ENCODE peak calls at places on chromosome 12, in nine cellular contexts. One of them, this sample, is unnamed.

GRCh38 chr12:45518516-45519235 is 210.8 kb upstream of the ARID2 start:
- DNase-seq in central memory CD8-positive, alpha-beta T cell: peak
- DNase-seq in posterior cingulate gyrus: no peak
- DNase-seq in CD8-positive, alpha-beta memory T cell: peak
- DNase-seq in endothelial cell: no peak
- DNase-seq in astrocyte of the hippocampus: no peak
- DNase-seq in NCI-H2081: no peak
- DNase-seq in iPS-NIHi11: no peak
- DNase-seq in NCI-H1436: no peak
- DNase-seq in this sample: no peak

GRCh38 chr12:10283028-10283427 is 24.6 kb upstream of the KLRD1 start:
- DNase-seq in central memory CD8-positive, alpha-beta T cell: no peak
- DNase-seq in posterior cingulate gyrus: no peak
- DNase-seq in CD8-positive, alpha-beta memory T cell: no peak
- DNase-seq in endothelial cell: no peak
- DNase-seq in astrocyte of the hippocampus: peak
- DNase-seq in NCI-H2081: no peak
- DNase-seq in iPS-NIHi11: no peak
- DNase-seq in NCI-H1436: no peak
- DNase-seq in this sample: no peak

GRCh38 chr12:7877421-7877820 is 4.7 kb upstream of the SLC2A14 start:
- DNase-seq in central memory CD8-positive, alpha-beta T cell: no peak
- DNase-seq in posterior cingulate gyrus: no peak
- DNase-seq in CD8-positive, alpha-beta memory T cell: no peak
- DNase-seq in endothelial cell: no peak
- DNase-seq in astrocyte of the hippocampus: no peak
- DNase-seq in NCI-H2081: no peak
- DNase-seq in iPS-NIHi11: no peak
- DNase-seq in NCI-H1436: no peak
- DNase-seq in this sample: no peak

GRCh38 chr12:97386133-97386581 is 76.4 kb upstream of the RMST start:
- DNase-seq in central memory CD8-positive, alpha-beta T cell: no peak
- DNase-seq in posterior cingulate gyrus: no peak
- DNase-seq in CD8-positive, alpha-beta memory T cell: no peak
- DNase-seq in endothelial cell: no peak
- DNase-seq in astrocyte of the hippocampus: peak
- DNase-seq in NCI-H2081: no peak
- DNase-seq in iPS-NIHi11: no peak
- DNase-seq in NCI-H1436: no peak
- DNase-seq in this sample: no peak

GRCh38 chr12:77237896-77238295 is 172.5 kb upstream of the E2F7 start:
- DNase-seq in central memory CD8-positive, alpha-beta T cell: no peak
- DNase-seq in posterior cingulate gyrus: no peak
- DNase-seq in CD8-positive, alpha-beta memory T cell: no peak
- DNase-seq in endothelial cell: no peak
- DNase-seq in astrocyte of the hippocampus: no peak
- DNase-seq in NCI-H2081: no peak
- DNase-seq in iPS-NIHi11: no peak
- DNase-seq in NCI-H1436: no peak
- DNase-seq in this sample: no peak

GRCh38 chr12:65280306-65280705 is 1.8 kb downstream of the MSRB3 start:
- DNase-seq in central memory CD8-positive, alpha-beta T cell: no peak
- DNase-seq in posterior cingulate gyrus: no peak
- DNase-seq in CD8-positive, alpha-beta memory T cell: no peak
- DNase-seq in endothelial cell: no peak
- DNase-seq in astrocyte of the hippocampus: peak
- DNase-seq in NCI-H2081: no peak
- DNase-seq in iPS-NIHi11: no peak
- DNase-seq in NCI-H1436: no peak
- DNase-seq in this sample: no peak

GRCh38 chr12:58832920-58833319 is 87.4 kb downstream of the LRIG3 start:
- DNase-seq in central memory CD8-positive, alpha-beta T cell: no peak
- DNase-seq in posterior cingulate gyrus: no peak
- DNase-seq in CD8-positive, alpha-beta memory T cell: no peak
- DNase-seq in endothelial cell: no peak
- DNase-seq in astrocyte of the hippocampus: no peak
- DNase-seq in NCI-H2081: no peak
- DNase-seq in iPS-NIHi11: no peak
- DNase-seq in NCI-H1436: no peak
- DNase-seq in this sample: no peak

GRCh38 chr12:103668520-103668919 is 81.4 kb downstream of the STAB2 start:
- DNase-seq in central memory CD8-positive, alpha-beta T cell: no peak
- DNase-seq in posterior cingulate gyrus: no peak
- DNase-seq in CD8-positive, alpha-beta memory T cell: no peak
- DNase-seq in endothelial cell: no peak
- DNase-seq in astrocyte of the hippocampus: no peak
- DNase-seq in NCI-H2081: no peak
- DNase-seq in iPS-NIHi11: no peak
- DNase-seq in NCI-H1436: no peak
- DNase-seq in this sample: no peak

GRCh38 chr12:1697253-1697652 is 6.4 kb downstream of the ADIPOR2 start:
- DNase-seq in central memory CD8-positive, alpha-beta T cell: no peak
- DNase-seq in posterior cingulate gyrus: no peak
- DNase-seq in CD8-positive, alpha-beta memory T cell: no peak
- DNase-seq in endothelial cell: no peak
- DNase-seq in astrocyte of the hippocampus: no peak
- DNase-seq in NCI-H2081: no peak
- DNase-seq in iPS-NIHi11: no peak
- DNase-seq in NCI-H1436: no peak
- DNase-seq in this sample: no peak

GRCh38 chr12:57881035-57881973 is 34.8 kb upstream of the CTDSP2 start:
- DNase-seq in central memory CD8-positive, alpha-beta T cell: no peak
- DNase-seq in posterior cingulate gyrus: no peak
- DNase-seq in CD8-positive, alpha-beta memory T cell: no peak
- DNase-seq in endothelial cell: no peak
- DNase-seq in astrocyte of the hippocampus: peak
- DNase-seq in NCI-H2081: no peak
- DNase-seq in iPS-NIHi11: no peak
- DNase-seq in NCI-H1436: no peak
- DNase-seq in this sample: no peak

GRCh38 chr12:45166056-45166455 is 49.8 kb upstream of the ANO6 start:
- DNase-seq in central memory CD8-positive, alpha-beta T cell: no peak
- DNase-seq in posterior cingulate gyrus: no peak
- DNase-seq in CD8-positive, alpha-beta memory T cell: no peak
- DNase-seq in endothelial cell: no peak
- DNase-seq in astrocyte of the hippocampus: no peak
- DNase-seq in NCI-H2081: no peak
- DNase-seq in iPS-NIHi11: no peak
- DNase-seq in NCI-H1436: no peak
- DNase-seq in this sample: no peak

This sample was measured in D341Med.